ENCODE peak calls at places on chromosomes 16 and 17, in six cellular contexts. S, V, M, F, E and G are unnamed samples.

GRCh38 chr16:15785386-15786059 is 71.3 kb downstream of the MYH11 start:
- DNase-seq in E (no peak), V (no peak), M (no peak), S (no peak), F (no peak), G (no peak)

GRCh38 chr16:84913315-84913714 is 93.5 kb downstream of the CRISPLD2 start:
- DNase-seq in E (no peak), F (no peak), M (peak), S (no peak), V (peak), G (no peak)

GRCh38 chr17:78875738-78876597 is 27.0 kb downstream of the CEP295NL start:
- DNase-seq in F (no peak), M (no peak), V (peak), S (no peak), E (no peak), G (no peak)

GRCh38 chr17:82179412-82179811 is 33.2 kb downstream of the CCDC57 start:
- DNase-seq in E (no peak), S (no peak), F (no peak), M (no peak), V (no peak), G (no peak)

GRCh38 chr17:51120357-51120738 is 320 bp downstream of the SPAG9 start:
- DNase-seq in S (no peak), V (peak), E (no peak), M (peak), F (no peak), G (peak)

GRCh38 chr17:32158870-32159585 is 16.7 kb downstream of the RHOT1 start:
- DNase-seq in S (no peak), M (no peak), E (no peak), V (no peak), F (no peak), G (no peak)

GRCh38 chr16:4923853-4924252 is 13.1 kb downstream of the PPL start:
- DNase-seq in F (no peak), E (no peak), V (no peak), S (no peak), M (no peak), G (no peak)

GRCh38 chr16:47523342-47524006 is 62.3 kb downstream of the PHKB start:
- DNase-seq in V (no peak), S (no peak), E (no peak), M (no peak), F (peak), G (peak)

GRCh38 chr17:51152766-51153209 is 571 bp upstream of the NME1 start:
- DNase-seq in F (no peak), V (peak), E (no peak), M (no peak), S (no peak), G (no peak)

GRCh38 chr17:163514-164103 is 17.8 kb downstream of the DOC2B start:
- DNase-seq in S (no peak), V (no peak), E (no peak), F (no peak), M (peak), G (no peak)

GRCh38 chr16:74455619-74456289 is 34.5 kb upstream of the CLEC18B start:
- DNase-seq in E (no peak), M (no peak), F (no peak), S (no peak), V (no peak), G (no peak)

GRCh38 chr16:728131-728889 is 1.4 kb downstream of the HAGHL start:
- DNase-seq in S (peak), V (peak), E (no peak), M (peak), F (no peak), G (peak)

GRCh38 chr17:19876524-19877161 is 8.9 kb upstream of the ULK2 start:
- DNase-seq in S (no peak), E (no peak), V (no peak), M (no peak), F (no peak), G (no peak)

GRCh38 chr16:68406458-68407041 is 41.8 kb downstream of the SMPD3 start:
- DNase-seq in M (no peak), S (no peak), F (no peak), V (peak), E (no peak), G (peak)
- TF ChIP-seq JUND in M (no peak), S (no peak), F (no peak), V (no peak), E (no peak), G (no peak)

DNA sequence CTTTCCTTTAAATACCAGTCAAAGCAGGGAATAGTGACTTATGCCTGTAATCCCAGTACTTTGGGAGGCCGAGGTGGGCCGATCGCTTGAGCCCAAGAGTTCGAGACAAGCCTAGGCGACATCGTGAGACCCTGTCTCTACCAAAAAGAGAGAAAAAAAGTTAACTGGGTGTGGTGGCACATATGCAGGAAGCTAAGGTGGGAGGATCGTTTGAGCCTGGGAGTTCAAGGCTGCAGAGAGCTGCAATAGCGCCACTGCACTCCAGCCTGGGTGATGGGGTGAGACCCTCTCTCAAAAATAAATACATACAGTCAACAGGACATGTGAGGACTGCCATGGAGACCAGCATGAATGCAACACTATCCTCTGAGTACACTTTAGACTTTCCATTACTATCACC is 15.4 kb upstream of the ST6GALNAC2 start:
- DNase-seq in F (no peak), M (peak), S (no peak), E (no peak), V (no peak), G (no peak)
- TF ChIP-seq JUND in F (no peak), M (no peak), S (no peak), E (no peak), V (no peak), G (no peak)

GRCh38 chr16:50858376-50858775 is 116.5 kb downstream of the CYLD start:
- DNase-seq in M (no peak), E (no peak), F (no peak), S (no peak), V (no peak), G (no peak)
- TF ChIP-seq JUND in M (no peak), E (no peak), F (no peak), S (no peak), V (no peak), G (no peak)

GRCh38 chr16:51355195-51355594 is 204.1 kb upstream of the SALL1 start:
- DNase-seq in M (no peak), S (no peak), F (no peak), V (no peak), E (no peak), G (no peak)

GRCh38 chr16:51357839-51358238 is 206.8 kb upstream of the SALL1 start:
- DNase-seq in E (no peak), F (no peak), M (no peak), V (no peak), S (no peak), G (no peak)

GRCh38 chr16:51355871-51356270 is 204.8 kb upstream of the SALL1 start:
- DNase-seq in M (no peak), E (no peak), S (no peak), F (no peak), V (no peak), G (no peak)

DNA sequence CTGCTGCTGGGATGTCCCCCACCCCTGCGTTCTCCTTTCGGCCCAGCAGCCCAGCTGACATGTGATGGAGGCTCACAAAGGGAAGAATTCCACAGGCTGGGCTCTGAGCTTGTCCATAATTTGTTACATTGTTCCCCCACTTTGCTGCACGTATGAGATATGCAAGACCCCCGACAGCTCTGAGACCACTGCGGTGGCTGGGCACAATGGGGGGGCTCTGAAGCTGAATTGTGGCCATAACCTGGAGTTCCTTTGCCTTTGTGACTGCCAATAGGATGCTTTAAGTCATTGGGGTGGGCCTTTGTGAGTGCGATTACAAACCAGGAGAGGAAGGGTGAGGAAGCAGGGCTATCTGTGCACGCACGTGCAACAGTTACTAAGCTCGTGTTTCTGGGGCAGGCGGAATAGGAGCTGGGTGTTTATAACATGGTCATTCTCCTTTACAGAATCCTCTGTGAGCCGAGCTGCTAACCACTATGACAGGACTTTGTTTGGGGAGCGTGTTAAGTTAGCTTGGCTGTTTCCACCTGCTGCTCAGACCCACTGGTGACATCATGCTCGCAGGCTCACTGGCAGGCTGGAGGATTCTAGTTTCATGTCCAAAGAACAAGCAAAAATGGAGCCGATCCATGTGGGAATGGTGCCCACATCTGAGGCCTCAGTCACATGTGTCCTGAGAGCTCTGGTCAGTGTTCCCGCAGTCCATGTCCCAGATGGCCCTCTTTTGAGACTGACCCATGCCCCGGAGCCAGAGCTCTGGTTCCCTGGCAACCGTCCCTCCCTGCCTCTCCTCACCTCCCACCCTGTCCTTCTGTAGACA is 208.3 kb upstream of the SALL1 start:
- DNase-seq in V (peak), M (no peak), E (peak), S (no peak), F (no peak), G (no peak)
- TF ChIP-seq JUND in V (no peak), M (no peak), E (no peak), S (no peak), F (no peak), G (no peak)

GRCh38 chr16:10647264-10647720 is 47.4 kb downstream of the TEKT5 start:
- DNase-seq in F (no peak), M (no peak), V (no peak), S (no peak), E (no peak), G (no peak)

GRCh38 chr16:10647721-10648296 is 46.9 kb downstream of the TEKT5 start:
- DNase-seq in S (no peak), M (no peak), E (no peak), F (no peak), V (no peak), G (no peak)

GRCh38 chr16:10644092-10644491 is 50.6 kb downstream of the TEKT5 start:
- DNase-seq in E (no peak), S (no peak), F (no peak), M (no peak), V (no peak), G (no peak)

GRCh38 chr16:10646581-10647263 is 48.0 kb downstream of the TEKT5 start:
- DNase-seq in F (no peak), M (no peak), E (no peak), V (no peak), S (no peak), G (no peak)

DNA sequence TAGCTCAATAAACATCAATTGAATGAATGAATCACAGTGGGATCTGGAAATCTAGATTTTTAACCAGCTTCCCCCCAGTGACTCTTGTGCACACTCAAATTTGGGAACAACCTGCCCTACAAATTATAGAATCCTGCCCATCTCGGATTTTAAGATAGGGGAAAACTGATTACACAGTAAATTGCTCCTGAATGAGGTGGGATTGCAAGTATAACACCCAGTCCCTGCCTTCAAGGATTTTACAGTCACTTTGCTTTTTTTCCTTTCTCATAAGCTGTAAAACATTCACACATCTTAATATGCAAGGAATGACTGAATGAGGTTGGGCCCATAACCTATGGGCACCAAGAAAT is 48.5 kb downstream of the TEKT5 start:
- DNase-seq in M (no peak), F (no peak), E (no peak), S (no peak), V (no peak), G (no peak)
- TF ChIP-seq JUND in M (no peak), F (no peak), E (no peak), S (no peak), V (no peak), G (no peak)

DNA sequence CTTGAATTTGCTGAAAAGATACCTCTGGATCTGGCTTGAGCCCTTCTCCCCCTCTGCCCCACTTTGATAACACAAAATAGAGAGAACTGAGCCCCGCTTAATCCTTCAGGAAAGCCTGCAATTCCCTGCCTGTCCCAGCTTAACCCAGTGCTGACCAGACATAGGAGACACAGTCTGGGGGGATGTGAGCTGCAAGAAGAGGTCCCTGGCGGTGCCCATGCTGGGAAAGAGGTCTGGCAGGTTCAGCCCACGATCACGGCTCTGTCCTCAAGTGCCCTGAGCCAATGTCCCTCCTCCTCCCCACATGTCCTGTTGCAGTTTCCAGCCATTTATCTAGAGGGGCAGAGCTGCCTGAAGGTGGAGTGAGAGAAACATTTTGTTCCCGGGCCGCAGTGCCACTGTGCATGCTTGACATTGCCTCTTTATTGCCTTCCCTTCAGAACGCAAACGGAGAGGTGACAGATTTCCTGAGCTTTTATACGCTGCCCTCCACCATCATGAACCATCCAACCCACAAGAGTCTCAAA is 29.0 kb downstream of the PLCD3 start:
- DNase-seq in M (no peak), E (no peak), S (no peak), V (no peak), F (no peak), G (no peak)
- TF ChIP-seq JUND in M (no peak), E (no peak), S (no peak), V (no peak), F (no peak), G (no peak)

GRCh38 chr17:37710344-37710886 is 34.4 kb downstream of the HNF1B start:
- DNase-seq in V (peak), F (no peak), S (peak), E (peak), M (peak), G (no peak)

GRCh38 chr17:37714897-37715296 is 30.0 kb downstream of the HNF1B start:
- DNase-seq in E (no peak), V (no peak), F (no peak), S (no peak), M (no peak), G (no peak)

GRCh38 chr17:37713028-37713431 is 31.8 kb downstream of the HNF1B start:
- DNase-seq in M (no peak), V (no peak), F (no peak), E (no peak), S (no peak), G (no peak)

GRCh38 chr17:37711113-37711512 is 33.7 kb downstream of the HNF1B start:
- DNase-seq in E (no peak), F (no peak), M (no peak), S (no peak), V (no peak), G (no peak)

GRCh38 chr17:37713624-37714023 is 31.2 kb downstream of the HNF1B start:
- DNase-seq in M (no peak), S (no peak), V (no peak), E (no peak), F (no peak), G (no peak)
- TF ChIP-seq JUND in M (no peak), S (no peak), V (no peak), E (no peak), F (no peak), G (no peak)